ENCODE peak calls at places on chromosomes 1 and 21, in four cellular contexts. H is GM23338, Y is NCI-H774, D is head of caudate nucleus. J is an unnamed sample.
A peak's percentile ranks its signal among the peaks of the same experiment; 100 is the strongest.

GRCh38 chr1:116321766-116322175 is 51.3 kb upstream of the ATP1A1 start:
- DNase-seq in D (no peak), H (no peak), Y (peak; percentile 73), J (no peak)

GRCh38 chr1:26705788-26706237 is 10.0 kb downstream of the ARID1A start:
- DNase-seq in Y (no peak), H (no peak), D (no peak), J (no peak)

GRCh38 chr1:45097944-45098343 is 85.9 kb downstream of the UROD start:
- DNase-seq in Y (no peak), H (peak; percentile 8), D (no peak), J (no peak)

GRCh38 chr1:110336300-110337039 is 2.7 kb upstream of the RBM15 start:
- DNase-seq in Y (no peak), H (no peak), D (no peak), J (no peak)

GRCh38 chr1:230176871-230177411 is 109.9 kb downstream of the GALNT2 start:
- DNase-seq in Y (no peak), D (peak; percentile 69), H (no peak), J (no peak)

GRCh38 chr1:1957533-1957961 is 38.5 kb upstream of the TMEM52 start:
- DNase-seq in D (no peak), H (no peak), Y (no peak), J (no peak)

GRCh38 chr1:12501661-12502060 is 116.3 kb downstream of the DHRS3 start:
- DNase-seq in Y (no peak), H (no peak), D (no peak), J (no peak)

GRCh38 chr1:25569599-25570458 is 26.4 kb downstream of the LDLRAP1 start:
- DNase-seq in H (no peak), Y (no peak), D (no peak), J (no peak)

GRCh38 chr1:177200290-177200689 is 29.5 kb downstream of the BRINP2 start:
- DNase-seq in Y (no peak), D (no peak), H (no peak), J (no peak)

GRCh38 chr1:113210248-113210647 is 137.2 kb downstream of the LRIG2 start:
- DNase-seq in H (no peak), Y (no peak), D (no peak), J (no peak)

GRCh38 chr1:204350857-204351573 is 8.7 kb downstream of the PLEKHA6 start:
- DNase-seq in H (peak; percentile 96), Y (peak; percentile 62), D (peak; percentile 91), J (no peak)

GRCh38 chr1:222171005-222171404 is 376.9 kb downstream of the HHIPL2 start:
- DNase-seq in Y (peak; percentile 30), D (no peak), H (peak; percentile 74), J (no peak)

GRCh38 chr1:59199734-59200376 is 97.0 kb upstream of the FGGY start:
- DNase-seq in H (no peak), D (no peak), Y (peak; percentile 88), J (no peak)

GRCh38 chr1:25556791-25557476 is 13.5 kb downstream of the LDLRAP1 start:
- DNase-seq in H (no peak), Y (no peak), D (no peak), J (no peak)

GRCh38 chr1:154717467-154718004 is 109.5 kb upstream of the ADAR start:
- DNase-seq in Y (no peak), D (no peak), H (no peak), J (no peak)

GRCh38 chr1:7550981-7551380 is 220.1 kb upstream of the VAMP3 start:
- DNase-seq in Y (no peak), D (no peak), H (no peak), J (no peak)

GRCh38 chr1:8274396-8274795 is 43.5 kb upstream of the SLC45A1 start:
- DNase-seq in H (no peak), D (no peak), Y (no peak), J (no peak)

GRCh38 chr1:94068831-94069648 is 51.9 kb downstream of the ABCA4 start:
- DNase-seq in H (no peak), D (no peak), Y (peak; percentile 63), J (no peak)

GRCh38 chr1:43441166-43441893 is 12.4 kb downstream of the HYI start:
- DNase-seq in D (peak; percentile 2), H (no peak), Y (no peak), J (no peak)

GRCh38 chr1:244730934-244731434 is 78.1 kb downstream of the DESI2 start:
- DNase-seq in D (no peak), H (peak; percentile 65), Y (no peak), J (no peak)

GRCh38 chr1:77605246-77606026 is 77.0 kb downstream of the ZZZ3 start:
- DNase-seq in D (peak; percentile 36), Y (peak; percentile 14), H (no peak), J (no peak)

GRCh38 chr1:27522860-27523665 is 33.1 kb upstream of the WASF2 start:
- DNase-seq in D (no peak), H (peak; percentile 74), Y (no peak), J (no peak)

GRCh38 chr21:16420086-16420724 is 690.4 kb downstream of the USP25 start:
- DNase-seq in Y (peak; percentile 63), H (no peak), D (peak; percentile 37), J (no peak)

GRCh38 chr1:42484382-42484781 is 21.3 kb downstream of the CCDC30 start:
- DNase-seq in H (no peak), Y (no peak), D (no peak), J (no peak)

GRCh38 chr1:178232949-178233348 is 139.0 kb downstream of the RASAL2 start:
- DNase-seq in D (no peak), H (no peak), Y (no peak), J (no peak)

GRCh38 chr1:173422456-173422976 is 54.6 kb upstream of the PRDX6 start:
- DNase-seq in Y (no peak), D (no peak), H (no peak), J (no peak)

GRCh38 chr1:28301368-28302174 is 27.3 kb upstream of the MED18 start:
- DNase-seq in D (no peak), H (no peak), Y (no peak), J (no peak)

GRCh38 chr1:31063636-31064035 is 1.9 kb downstream of the PUM1 start:
- DNase-seq in Y (no peak), D (no peak), H (peak; percentile 30), J (no peak)

GRCh38 chr1:154793674-154794073 is 76.4 kb downstream of the KCNN3 start:
- DNase-seq in H (no peak), D (no peak), Y (no peak), J (no peak)

GRCh38 chr1:147083919-147084272 is 88.4 kb downstream of the PRKAB2 start:
- DNase-seq in Y (no peak), D (no peak), H (peak; percentile 56), J (no peak)

GRCh38 chr1:227356582-227357228 is 38.4 kb upstream of the CDC42BPA start:
- DNase-seq in D (no peak), H (peak; percentile 81), Y (no peak), J (peak; percentile 80)

GRCh38 chr1:232179896-232180760 is 449.8 kb downstream of the SIPA1L2 start:
- DNase-seq in Y (no peak), D (no peak), H (peak; percentile 8), J (no peak)

GRCh38 chr1:115430717-115431116 is 92.7 kb upstream of the NGF start:
- DNase-seq in H (no peak), Y (peak; percentile 4), D (no peak), J (no peak)

GRCh38 chr21:42313501-42313969 is 1.7 kb downstream of the TFF3 start:
- DNase-seq in Y (no peak), H (peak; percentile 61), D (no peak), J (no peak)

GRCh38 chr1:212677136-212677535 is 22.5 kb downstream of the BATF3 start:
- DNase-seq in D (peak; percentile 26), Y (no peak), H (peak; percentile 38), J (no peak)

GRCh38 chr1:156104065-156104810 is 10.3 kb upstream of the LMNA start:
- DNase-seq in H (peak; percentile 65), D (no peak), Y (peak; percentile 70), J (no peak)

GRCh38 chr1:232142403-232143314 is 487.3 kb downstream of the SIPA1L2 start:
- DNase-seq in H (peak; percentile 56), Y (no peak), D (peak; percentile 20), J (no peak)

GRCh38 chr1:208174736-208175507 is 69.3 kb downstream of the PLXNA2 start:
- DNase-seq in Y (no peak), D (no peak), H (no peak), J (no peak)

J was measured in iPS DF 6.9.